ENCODE peak calls at places on chromosomes 4 and X, in eight cellular contexts. Z is GM13977; X is RWPE2; B is stimulated activated CD4-positive, alpha-beta T cell treated with anti-CD3 and anti-CD28 coated beads, Interleukin-4, amount 100 ng/mL, for 24 hours; A is tibial artery; S is lower leg skin; L is T-helper 2 cell; H is sciatic nerve. G is an unnamed sample.

GRCh38 chr4:100379583-100380105 is 138.2 kb downstream of the EMCN start:
- DNase-seq in L (no peak), S (no peak), X (no peak), Z (no peak), H (no peak), A (no peak), B (no peak), G (no peak)

GRCh38 chr4:68271851-68272756 is 26.6 kb upstream of the TMPRSS11B start:
- DNase-seq in S (no peak), A (no peak), H (no peak), L (peak; percentile 16), B (no peak), Z (peak; percentile 45), X (no peak), G (no peak)

GRCh38 chr4:76706581-76706980 is 191.4 kb downstream of the SOWAHB start:
- DNase-seq in Z (no peak), B (no peak), X (no peak), L (no peak), S (no peak), A (no peak), H (no peak), G (no peak)

GRCh38 chr4:79227896-79228295 is 98.0 kb downstream of the NAA11 start:
- DNase-seq in L (no peak), A (no peak), B (no peak), H (no peak), S (no peak), Z (no peak), X (no peak), G (no peak)

GRCh38 chrX:110055616-110056015 is 52.7 kb downstream of the TMEM164 start:
- DNase-seq in Z (no peak), X (no peak), H (no peak), A (no peak), L (no peak), B (no peak), S (no peak), G (no peak)

GRCh38 chrX:155242300-155242699 is 22.0 kb downstream of the RAB39B start:
- DNase-seq in X (no peak), A (no peak), Z (no peak), H (no peak), L (no peak), S (no peak), B (no peak), G (no peak)

GRCh38 chrX:31508338-31508737 is 436.5 kb upstream of the FTHL17 start:
- DNase-seq in Z (no peak), H (no peak), B (no peak), A (no peak), X (no peak), L (no peak), S (no peak), G (no peak)

GRCh38 chrX:153412746-153413720 is 1.8 kb downstream of the ZFP92 start:
- DNase-seq in Z (no peak), L (no peak), A (no peak), H (no peak), S (no peak), B (no peak), X (no peak), G (no peak)

GRCh38 chr4:182683666-182684065 is 233.5 kb downstream of the DCTD start:
- DNase-seq in S (no peak), A (no peak), L (no peak), H (no peak), Z (no peak), X (no peak), B (no peak), G (no peak)

GRCh38 chrX:25049347-25049746 is 33.6 kb upstream of the ARX start:
- DNase-seq in X (no peak), S (no peak), Z (no peak), B (no peak), A (no peak), L (no peak), H (no peak), G (no peak)

GRCh38 chr4:102358128-102358527 is 12.8 kb upstream of the SLC39A8 start:
- DNase-seq in Z (no peak), S (no peak), A (no peak), B (no peak), L (no peak), X (no peak), H (no peak), G (no peak)